ENCODE peak calls at places on chromosome 7, in eight cellular contexts. I is astrocyte; N is stimulated activated CD4-positive, alpha-beta T cell treated with anti-CD3 and anti-CD28 coated beads, Interleukin-1b, Interleukin-23, amount 100 ng/mL, for 4 hours; F is effector CD8-positive, alpha-beta T cell; U is left cardiac atrium; Y is activated T-cell treated with anti-CD3 and anti-CD28 coated beads for 1 hour; T is NT2/D1; M is RCC 7860. K is an unnamed sample.

GRCh38 chr7:5462216-5462615 is 38.6 kb upstream of the TNRC18 start:
- DNase-seq in I (no peak), N (no peak), F (no peak), U (no peak), Y (no peak), T (no peak), M (no peak), K (no peak)

GRCh38 chr7:5661941-5662340 is 119.5 kb downstream of the RNF216 start:
- DNase-seq in I (no peak), N (no peak), F (no peak), U (no peak), Y (no peak), T (no peak), M (no peak), K (peak; percentile 80)

GRCh38 chr7:107170051-107170661 is 1.4 kb downstream of the HBP1 start:
- DNase-seq in I (no peak), N (no peak), F (no peak), U (no peak), Y (no peak), T (no peak), M (no peak), K (no peak)

GRCh38 chr7:144513332-144513731 is 109.8 kb upstream of the NOBOX start:
- DNase-seq in I (no peak), N (no peak), F (no peak), U (no peak), Y (no peak), T (peak; percentile 22), M (no peak), K (peak; percentile 73)

GRCh38 chr7:38185395-38185920 is 7.4 kb downstream of the STARD3NL start:
- DNase-seq in I (no peak), N (no peak), F (no peak), U (no peak), Y (no peak), T (no peak), M (no peak), K (no peak)

GRCh38 chr7:4602905-4603842 is 78.9 kb upstream of the FOXK1 start:
- DNase-seq in I (no peak), N (no peak), F (no peak), U (no peak), Y (no peak), T (no peak), M (no peak), K (no peak)

GRCh38 chr7:43077732-43078391 is 34.6 kb upstream of the HECW1 start:
- DNase-seq in I (peak; percentile 44), N (no peak), F (no peak), U (no peak), Y (no peak), T (peak; percentile 68), M (no peak), K (no peak)

GRCh38 chr7:18679261-18679660 is 183.7 kb downstream of the HDAC9 start:
- DNase-seq in I (no peak), N (no peak), F (no peak), U (no peak), Y (no peak), T (no peak), M (no peak), K (no peak)

GRCh38 chr7:18020138-18020715 is 7.4 kb downstream of the PRPS1L1 start:
- DNase-seq in I (no peak), N (no peak), F (no peak), U (no peak), Y (no peak), T (no peak), M (no peak), K (no peak)

GRCh38 chr7:42272793-42273665 is 36.0 kb upstream of the GLI3 start:
- DNase-seq in I (peak; percentile 19), N (no peak), F (no peak), U (no peak), Y (no peak), T (no peak), M (no peak), K (no peak)

GRCh38 chr7:24010495-24010894 is 273.5 kb upstream of the NPY start:
- DNase-seq in I (no peak), N (no peak), F (no peak), U (no peak), Y (no peak), T (no peak), M (no peak), K (no peak)

GRCh38 chr7:101991860-101992259 is 174.4 kb downstream of the CUX1 start:
- DNase-seq in I (no peak), N (no peak), F (no peak), U (no peak), Y (no peak), T (no peak), M (no peak), K (no peak)

GRCh38 chr7:103715376-103716110 is 269.5 kb upstream of the SLC26A5 start:
- DNase-seq in I (peak; percentile 23), N (no peak), F (no peak), U (no peak), Y (no peak), T (no peak), M (no peak), K (no peak)

GRCh38 chr7:155665079-155665956 is 20.9 kb downstream of the RBM33 start:
- DNase-seq in I (peak; percentile 17), N (no peak), F (no peak), U (no peak), Y (no peak), T (no peak), M (no peak), K (no peak)

GRCh38 chr7:155590215-155591023 is 44.1 kb upstream of the CNPY1 start:
- DNase-seq in I (peak; percentile 40), N (no peak), F (no peak), U (no peak), Y (no peak), T (peak; percentile 28), M (no peak), K (no peak)

GRCh38 chr7:123996327-123996625 is 36.6 kb downstream of the TMEM229A start:
- DNase-seq in I (no peak), N (no peak), F (no peak), U (no peak), Y (no peak), T (no peak), M (no peak), K (no peak)

GRCh38 chr7:1056006-1056784 is 11.8 kb downstream of the GPR146 start:
- DNase-seq in I (no peak), N (no peak), F (no peak), U (peak; percentile 47), Y (no peak), T (no peak), M (no peak), K (no peak)

GRCh38 chr7:148304456-148304855 is 286.1 kb upstream of the C7orf33 start:
- DNase-seq in I (no peak), N (no peak), F (no peak), U (no peak), Y (no peak), T (no peak), M (no peak), K (peak; percentile 88)

GRCh38 chr7:87216701-87217508 is 2.6 kb downstream of the TMEM243 start:
- DNase-seq in I (no peak), N (peak; percentile 41), F (no peak), U (no peak), Y (no peak), T (no peak), M (peak; percentile 97), K (peak; percentile 70)

GRCh38 chr7:151313857-151314256 is 27.8 kb upstream of the NUB1 start:
- DNase-seq in I (peak; percentile 33), N (no peak), F (no peak), U (peak; percentile 57), Y (no peak), T (no peak), M (no peak), K (no peak)

GRCh38 chr7:84700563-84701370 is 486.1 kb downstream of the SEMA3D start:
- DNase-seq in I (no peak), N (no peak), F (no peak), U (no peak), Y (no peak), T (no peak), M (no peak), K (no peak)

GRCh38 chr7:50267525-50268041 is 36.9 kb upstream of the IKZF1 start:
- DNase-seq in I (no peak), N (no peak), F (no peak), U (no peak), Y (no peak), T (no peak), M (no peak), K (no peak)

GRCh38 chr7:34133983-34134782 is 228.8 kb downstream of the BMPER start:
- DNase-seq in I (peak; percentile 67), N (no peak), F (no peak), U (peak; percentile 77), Y (no peak), T (peak; percentile 89), M (peak; percentile 47), K (peak; percentile 36)

GRCh38 chr7:2637505-2638223 is 5.9 kb downstream of the TTYH3 start:
- DNase-seq in I (no peak), N (no peak), F (no peak), U (peak; percentile 69), Y (no peak), T (no peak), M (no peak), K (no peak)

GRCh38 chr7:37267251-37267650 is 181.4 kb downstream of the ELMO1 start:
- DNase-seq in I (no peak), N (no peak), F (no peak), U (no peak), Y (no peak), T (no peak), M (no peak), K (no peak)

GRCh38 chr7:41161188-41161587 is 541.7 kb downstream of the INHBA start:
- DNase-seq in I (no peak), N (no peak), F (no peak), U (no peak), Y (no peak), T (no peak), M (no peak), K (no peak)

GRCh38 chr7:13448243-13448642 is 541.2 kb downstream of the ETV1 start:
- DNase-seq in I (no peak), N (no peak), F (no peak), U (no peak), Y (no peak), T (no peak), M (no peak), K (no peak)

GRCh38 chr7:124782335-124782734 is 16.7 kb upstream of the GPR37 start:
- DNase-seq in I (no peak), N (no peak), F (no peak), U (no peak), Y (no peak), T (no peak), M (no peak), K (no peak)

GRCh38 chr7:116439856-116440549 is 59.5 kb upstream of the CAV2 start:
- DNase-seq in I (peak; percentile 43), N (no peak), F (no peak), U (no peak), Y (no peak), T (no peak), M (no peak), K (no peak)

GRCh38 chr7:105003275-105003674 is 10.7 kb upstream of the KMT2E start:
- DNase-seq in I (peak; percentile 81), N (peak; percentile 31), F (no peak), U (peak; percentile 68), Y (no peak), T (no peak), M (peak; percentile 63), K (no peak)

GRCh38 chr7:130642383-130642782 is 26.2 kb downstream of the COPG2 start:
- DNase-seq in I (no peak), N (no peak), F (no peak), U (no peak), Y (no peak), T (no peak), M (no peak), K (no peak)

GRCh38 chr7:4726051-4726450 is 44.0 kb downstream of the FOXK1 start:
- DNase-seq in I (no peak), N (no peak), F (no peak), U (no peak), Y (no peak), T (no peak), M (no peak), K (no peak)

GRCh38 chr7:30841025-30841735 is 70.0 kb downstream of the MINDY4 start:
- DNase-seq in I (peak; percentile 49), N (no peak), F (no peak), U (no peak), Y (no peak), T (no peak), M (no peak), K (no peak)

GRCh38 chr7:137986252-137987010 is 15.5 kb downstream of the CREB3L2 start:
- DNase-seq in I (peak; percentile 90), N (no peak), F (no peak), U (peak; percentile 52), Y (no peak), T (no peak), M (peak; percentile 96), K (no peak)